ENCODE peak calls at places on chromosomes 7 and 10, in ten cellular contexts. Q, Z, A, B, P, M, S, N, F and V are unnamed samples.
A peak's percentile ranks its signal among the peaks of the same experiment; 100 is the strongest.

GRCh38 chr7:7916064-7916463 is 52.5 kb upstream of the GLCCI1 start:
- DNase-seq in Z (no peak), N (no peak), B (no peak), Q (no peak), F (no peak), M (no peak), P (no peak), A (no peak), S (no peak), V (no peak)

GRCh38 chr10:36578306-36578705 is 547.1 kb upstream of the ANKRD30A start:
- DNase-seq in P (no peak), F (no peak), Z (no peak), B (no peak), Q (no peak), M (peak; percentile 15), S (no peak), N (no peak), A (no peak), V (no peak)

GRCh38 chr10:52314822-52315552 is 906 bp downstream of the DKK1 start:
- DNase-seq in Q (no peak), B (no peak), M (no peak), F (peak; percentile 63), P (peak; percentile 17), N (peak; percentile 69), A (peak; percentile 46), S (no peak), Z (no peak), V (no peak)

GRCh38 chr10:50291261-50291850 is 40.0 kb upstream of the ASAH2 start:
- DNase-seq in S (no peak), P (peak; percentile 41), M (no peak), N (no peak), Z (no peak), B (no peak), A (no peak), Q (no peak), F (no peak), V (no peak)

GRCh38 chr10:52220947-52221346 is 93.1 kb upstream of the DKK1 start:
- DNase-seq in N (no peak), B (no peak), F (no peak), S (no peak), M (no peak), Z (no peak), P (no peak), A (no peak), Q (no peak), V (no peak)

GRCh38 chr10:576130-576465 is 113.4 kb downstream of the DIP2C start:
- DNase-seq in F (no peak), P (no peak), B (no peak), A (no peak), Z (no peak), Q (no peak), N (no peak), M (no peak), S (peak; percentile 33), V (no peak)

GRCh38 chr10:63261496-63261895 is 128.4 kb downstream of the NRBF2 start:
- DNase-seq in S (no peak), Q (no peak), Z (no peak), P (no peak), A (no peak), B (no peak), F (no peak), M (no peak), N (no peak), V (no peak)

GRCh38 chr10:84837041-84837766 is 508.8 kb downstream of the CCSER2 start:
- DNase-seq in M (no peak), P (no peak), Z (no peak), F (no peak), B (no peak), Q (peak; percentile 60), S (no peak), A (no peak), N (no peak), V (no peak)

GRCh38 chr7:138008588-138009349 is 6.9 kb upstream of the CREB3L2 start:
- DNase-seq in N (no peak), S (no peak), Q (peak; percentile 21), B (peak; percentile 26), Z (no peak), M (peak; percentile 68), A (peak; percentile 76), P (peak; percentile 87), F (no peak), V (no peak)

GRCh38 chr10:132914732-132915131 is 27.6 kb downstream of the CFAP46 start:
- DNase-seq in N (no peak), P (no peak), Q (no peak), Z (no peak), F (peak; percentile 42), B (no peak), A (no peak), M (no peak), S (no peak), V (no peak)

GRCh38 chr10:11450427-11450826 is 161.0 kb downstream of the USP6NL start:
- DNase-seq in Z (no peak), F (no peak), A (no peak), Q (no peak), P (no peak), N (no peak), M (no peak), B (no peak), S (no peak), V (no peak)

GRCh38 chr10:89302628-89303027 is 782 bp downstream of the IFIT2 start:
- DNase-seq in F (no peak), Q (no peak), M (no peak), B (peak; percentile 22), N (no peak), S (no peak), A (no peak), Z (no peak), P (no peak), V (no peak)

GRCh38 chr10:49080071-49080470 is 35.3 kb downstream of the VSTM4 start:
- DNase-seq in M (no peak), N (no peak), P (no peak), Z (no peak), B (no peak), A (no peak), Q (no peak), S (peak; percentile 47), F (peak; percentile 80), V (no peak)

GRCh38 chr10:17454181-17454800 is at the start of gene ST8SIA6:
- DNase-seq in S (no peak), F (peak; percentile 73), Q (peak; percentile 34), B (peak; percentile 52), A (peak; percentile 83), N (no peak), M (no peak), Z (no peak), P (peak; percentile 78), V (no peak)

GRCh38 chr10:22674215-22674930 is 40.0 kb downstream of the PIP4K2A start:
- DNase-seq in N (no peak), F (no peak), A (no peak), P (no peak), Z (no peak), S (no peak), B (no peak), M (no peak), Q (no peak), V (no peak)

GRCh38 chr10:87895430-87895829 is 32.0 kb downstream of the PTEN start:
- DNase-seq in A (no peak), P (no peak), S (no peak), B (no peak), F (no peak), N (no peak), Q (no peak), M (no peak), Z (no peak), V (no peak)

GRCh38 chr10:87896216-87896615 is 32.8 kb downstream of the PTEN start:
- DNase-seq in N (no peak), F (no peak), Z (no peak), P (no peak), A (no peak), Q (no peak), B (no peak), S (no peak), M (no peak), V (no peak)
- H3K27ac ChIP-seq in N (no peak overlapping the region), F (no peak overlapping the region), Z (peak overlapping the region; percentile 46), P (no peak overlapping the region), A (no peak overlapping the region), Q (no peak overlapping the region), B (no peak overlapping the region), S (no peak overlapping the region), M (no peak overlapping the region), V (peak overlapping the region; percentile 60)

DNA sequence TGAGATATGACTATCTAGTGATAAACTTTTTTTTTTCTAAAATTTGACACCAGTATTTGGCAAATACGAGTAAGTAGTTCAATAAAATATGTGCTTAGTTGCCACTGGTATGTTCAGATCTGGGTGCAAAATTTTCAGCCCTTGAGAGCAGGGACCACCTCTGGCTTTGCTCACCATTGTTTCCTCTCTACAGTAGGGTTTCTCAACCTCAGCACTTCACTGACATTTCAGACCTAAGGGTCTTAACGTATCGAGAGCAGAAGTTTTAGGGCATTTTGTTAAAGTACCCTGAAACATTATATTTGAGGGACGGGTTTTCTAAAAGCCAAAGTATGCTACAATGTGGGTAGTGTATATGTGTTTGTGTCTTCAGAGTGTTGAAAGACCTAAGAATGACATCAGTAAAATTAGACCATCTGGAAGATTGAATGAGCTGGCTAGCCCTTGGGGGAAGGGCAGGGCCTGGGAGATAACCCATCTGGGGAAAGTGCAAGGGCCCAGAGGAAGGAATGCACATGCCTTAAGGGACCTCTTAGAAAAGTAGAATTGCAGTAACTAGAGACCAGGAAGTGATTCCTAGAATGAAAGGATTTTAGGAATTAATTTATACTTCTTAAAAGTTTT is 11.8 kb downstream of the BZW2 start:
- DNase-seq in F (no peak), N (no peak), M (no peak), B (peak; percentile 79), P (peak; percentile 84), A (peak; percentile 59), Q (peak; percentile 41), S (no peak), Z (no peak), V (no peak)
- TF ChIP-seq CTCF in F (no peak), N (no peak), M (no peak), B (no peak), P (no peak), A (peak; percentile 8), Q (no peak), S (no peak), Z (no peak), V (no peak)

GRCh38 chr7:44639701-44640321 is 33.4 kb downstream of the OGDH start:
- DNase-seq in A (peak; percentile 21), N (peak; percentile 77), B (peak; percentile 73), P (peak; percentile 69), F (no peak), S (no peak), Q (peak; percentile 42), Z (no peak), M (no peak), V (peak; percentile 71)
- H3K4me3 ChIP-seq in A (no peak overlapping the region), N (no peak overlapping the region), B (peak overlapping the region; percentile 12), P (no peak overlapping the region), F (no peak overlapping the region), S (no peak overlapping the region), Q (no peak overlapping the region), Z (peak overlapping the region; percentile 5), M (peak overlapping the region; percentile 19), V (peak overlapping the region; percentile 29)

DNA sequence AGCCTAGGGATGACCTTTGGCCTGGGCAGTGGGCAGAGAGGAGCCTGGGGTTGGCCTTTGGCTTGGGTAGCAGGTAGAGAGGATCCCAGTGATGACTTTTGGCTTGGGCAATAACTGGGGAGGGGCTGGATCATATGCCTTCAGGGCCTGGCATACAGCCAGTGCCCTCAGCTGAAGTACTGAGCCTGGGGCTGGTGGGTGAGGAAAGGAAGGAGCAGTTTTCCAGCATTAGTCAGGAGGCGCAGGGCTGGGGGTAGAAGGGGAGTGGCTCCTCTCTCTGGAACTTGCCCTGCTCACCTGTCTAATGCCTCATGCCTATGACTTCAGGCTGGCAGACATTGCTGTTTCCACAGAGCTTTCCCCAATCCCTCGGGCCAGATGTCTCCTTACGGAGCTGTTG is 15.2 kb upstream of the COMTD1 start:
- DNase-seq in N (no peak), M (no peak), S (no peak), P (no peak), B (peak; percentile 96), Z (no peak), Q (no peak), A (no peak), F (no peak), V (no peak)
- H3K27ac ChIP-seq in N (no peak overlapping the region), M (no peak overlapping the region), S (no peak overlapping the region), P (no peak overlapping the region), B (peak overlapping the region; percentile 93), Z (no peak overlapping the region), Q (no peak overlapping the region), A (no peak overlapping the region), F (no peak overlapping the region), V (no peak overlapping the region)